ENCODE peak calls at places on chromosome 18, in four cellular contexts. L is astrocyte of the spinal cord, B is T-helper 1 cell, F is psoas muscle. I is an unnamed sample.

GRCh38 chr18:63528863-63529492 is 13.2 kb upstream of the SERPINB12 start:
- DNase-seq in L (no peak), F (no peak), B (no peak), I (no peak)

GRCh38 chr18:3998698-3999333 is 456.3 kb downstream of the DLGAP1 start:
- DNase-seq in L (peak; percentile 68), B (no peak), F (no peak), I (no peak)

GRCh38 chr18:12056034-12056883 is 37.4 kb upstream of the ANKRD62 start:
- DNase-seq in B (no peak), L (no peak), F (no peak), I (no peak)

GRCh38 chr18:34261865-34262780 is 37.4 kb upstream of the NOL4 start:
- DNase-seq in F (no peak), B (no peak), L (no peak), I (no peak)

GRCh38 chr18:23284629-23285028 is 149.3 kb downstream of the CABLES1 start:
- DNase-seq in B (no peak), L (no peak), F (no peak), I (no peak)

GRCh38 chr18:379665-380356 is 112.0 kb upstream of the THOC1 start:
- DNase-seq in F (no peak), B (no peak), L (no peak), I (peak; percentile 36)

GRCh38 chr18:63342206-63342605 is 22.6 kb upstream of the BCL2 start:
- DNase-seq in L (peak; percentile 35), F (no peak), B (no peak), I (peak; percentile 36)

GRCh38 chr18:64097497-64097896 is 51.4 kb downstream of the LINC00305 start:
- DNase-seq in B (no peak), F (no peak), L (peak; percentile 40), I (no peak)

GRCh38 chr18:45837283-45838070 is 12.0 kb downstream of the SIGLEC15 start:
- DNase-seq in F (peak; percentile 73), L (peak; percentile 37), B (no peak), I (peak; percentile 60)

GRCh38 chr18:46335551-46336059 is 231.4 kb downstream of the HAUS1 start:
- DNase-seq in F (peak; percentile 49), L (no peak), B (no peak), I (no peak)

GRCh38 chr18:49652841-49653240 is 91.0 kb downstream of the LIPG start:
- DNase-seq in L (no peak), F (no peak), B (no peak), I (no peak)

GRCh38 chr18:2978208-2978607 is 34.7 kb downstream of the LPIN2 start:
- DNase-seq in L (no peak), F (no peak), B (no peak), I (no peak)

I was measured in left cardiac atrium.